ENCODE peak calls at places on chromosomes 16 and 17, in six cellular contexts. One of them, this sample, is unnamed.

GRCh38 chr17:79924639-79924976 is 85.4 kb upstream of the CBX4 start:
- DNase-seq in NK-92 treated with Interleukin-12 subunit alpha and Interleukin-12 subunit beta, amount 100 ng/mL, for 24 hours: no peak
- DNase-seq in ovary: no peak
- DNase-seq in body of pancreas: no peak
- DNase-seq in NCI-H1417: no peak
- DNase-seq in thoracic aorta: no peak
- DNase-seq in this sample: no peak

GRCh38 chr17:63838586-63839184 is 3.8 kb downstream of the SMARCD2 start:
- DNase-seq in NK-92 treated with Interleukin-12 subunit alpha and Interleukin-12 subunit beta, amount 100 ng/mL, for 24 hours: no peak
- DNase-seq in ovary: peak; percentile 94
- DNase-seq in body of pancreas: peak; percentile 96
- DNase-seq in NCI-H1417: peak; percentile 16
- DNase-seq in thoracic aorta: peak; percentile 87
- DNase-seq in this sample: no peak

GRCh38 chr16:7871371-7871770 is 538.7 kb downstream of the RBFOX1 start:
- DNase-seq in NK-92 treated with Interleukin-12 subunit alpha and Interleukin-12 subunit beta, amount 100 ng/mL, for 24 hours: no peak
- DNase-seq in ovary: no peak
- DNase-seq in body of pancreas: no peak
- DNase-seq in NCI-H1417: no peak
- DNase-seq in thoracic aorta: no peak
- DNase-seq in this sample: no peak

GRCh38 chr16:23629516-23629915 is 11.6 kb downstream of the PALB2 start:
- DNase-seq in NK-92 treated with Interleukin-12 subunit alpha and Interleukin-12 subunit beta, amount 100 ng/mL, for 24 hours: no peak
- DNase-seq in ovary: no peak
- DNase-seq in body of pancreas: no peak
- DNase-seq in NCI-H1417: no peak
- DNase-seq in thoracic aorta: no peak
- DNase-seq in this sample: no peak

GRCh38 chr16:22189473-22190168 is 16.5 kb upstream of the EEF2K start:
- DNase-seq in NK-92 treated with Interleukin-12 subunit alpha and Interleukin-12 subunit beta, amount 100 ng/mL, for 24 hours: no peak
- DNase-seq in ovary: peak; percentile 60
- DNase-seq in body of pancreas: peak; percentile 44
- DNase-seq in NCI-H1417: peak; percentile 53
- DNase-seq in thoracic aorta: no peak
- DNase-seq in this sample: no peak

GRCh38 chr16:933581-933980 is 37.2 kb downstream of the LMF1 start:
- DNase-seq in NK-92 treated with Interleukin-12 subunit alpha and Interleukin-12 subunit beta, amount 100 ng/mL, for 24 hours: no peak
- DNase-seq in ovary: no peak
- DNase-seq in body of pancreas: no peak
- DNase-seq in NCI-H1417: no peak
- DNase-seq in thoracic aorta: no peak
- DNase-seq in this sample: no peak

GRCh38 chr16:85395207-85395912 is 217.8 kb upstream of the GSE1 start:
- DNase-seq in NK-92 treated with Interleukin-12 subunit alpha and Interleukin-12 subunit beta, amount 100 ng/mL, for 24 hours: no peak
- DNase-seq in ovary: peak; percentile 88
- DNase-seq in body of pancreas: peak; percentile 73
- DNase-seq in NCI-H1417: peak; percentile 80
- DNase-seq in thoracic aorta: peak; percentile 85
- DNase-seq in this sample: peak; percentile 72

GRCh38 chr16:6687593-6687992 is 645.1 kb upstream of the RBFOX1 start:
- DNase-seq in NK-92 treated with Interleukin-12 subunit alpha and Interleukin-12 subunit beta, amount 100 ng/mL, for 24 hours: no peak
- DNase-seq in ovary: no peak
- DNase-seq in body of pancreas: no peak
- DNase-seq in NCI-H1417: no peak
- DNase-seq in thoracic aorta: no peak
- DNase-seq in this sample: no peak

GRCh38 chr16:6644916-6645315 is 687.7 kb upstream of the RBFOX1 start:
- DNase-seq in NK-92 treated with Interleukin-12 subunit alpha and Interleukin-12 subunit beta, amount 100 ng/mL, for 24 hours: no peak
- DNase-seq in ovary: no peak
- DNase-seq in body of pancreas: no peak
- DNase-seq in NCI-H1417: no peak
- DNase-seq in thoracic aorta: no peak
- DNase-seq in this sample: no peak

GRCh38 chr16:57519796-57520360 is 16.5 kb downstream of the CCDC102A start:
- DNase-seq in NK-92 treated with Interleukin-12 subunit alpha and Interleukin-12 subunit beta, amount 100 ng/mL, for 24 hours: peak; percentile 31
- DNase-seq in ovary: peak; percentile 75
- DNase-seq in body of pancreas: peak; percentile 77
- DNase-seq in NCI-H1417: peak; percentile 53
- DNase-seq in thoracic aorta: no peak
- DNase-seq in this sample: no peak

This sample was measured in GOT3.